ENCODE peak calls at places on chromosomes 13 and 19, in five cellular contexts. N is ELR, K is NCI-H2081, P is germinal center, Q is iris pigment epithelial cell. S is an unnamed sample.

GRCh38 chr13:36567485-36567884 is 106.3 kb upstream of the SERTM1 start:
- DNase-seq in Q (no peak), K (no peak), N (no peak), P (no peak), S (no peak)

GRCh38 chr13:112740502-112741131 is 50.8 kb downstream of the ATP11A start:
- DNase-seq in P (no peak), Q (peak), N (peak), K (peak), S (peak)

GRCh38 chr19:24033962-24034342 is 53.0 kb upstream of the ZNF254 start:
- DNase-seq in N (peak), Q (peak), P (peak), K (peak), S (peak)

GRCh38 chr19:54137913-54138776 is 583 bp downstream of the CNOT3 start:
- DNase-seq in P (peak), K (peak), N (peak), Q (peak), S (no peak)

GRCh38 chr13:27493981-27494380 is 43.6 kb upstream of the MTIF3 start:
- DNase-seq in K (no peak), N (no peak), P (no peak), Q (no peak), S (no peak)

GRCh38 chr13:87280139-87280538 is 391.0 kb upstream of the SLITRK5 start:
- DNase-seq in N (peak), K (peak), Q (peak), P (no peak), S (no peak)

GRCh38 chr19:13132471-13133166 is 14.6 kb downstream of the NACC1 start:
- DNase-seq in K (no peak), N (peak), Q (peak), P (no peak), S (peak)

GRCh38 chr13:45194081-45194939 is 6.5 kb downstream of the KCTD4 start:
- DNase-seq in N (no peak), Q (peak), P (no peak), K (no peak), S (no peak)

GRCh38 chr19:49331616-49332055 is 3.6 kb upstream of the CD37 start:
- DNase-seq in P (peak), Q (peak), N (peak), K (no peak), S (peak)

GRCh38 chr13:79935121-79935520 is 405.8 kb downstream of the SPRY2 start:
- DNase-seq in N (no peak), K (no peak), Q (no peak), P (no peak), S (no peak)

GRCh38 chr13:65236841-65237418 is 1993.2 kb downstream of the PCDH9 start:
- DNase-seq in N (no peak), K (no peak), Q (no peak), P (no peak), S (no peak)

GRCh38 chr13:79560954-79561353 is 80.0 kb downstream of the NDFIP2 start:
- DNase-seq in Q (no peak), N (no peak), P (no peak), K (no peak), S (no peak)

GRCh38 chr19:1295169-1296012 is 9.7 kb downstream of the EFNA2 start:
- DNase-seq in N (no peak), Q (no peak), K (no peak), P (peak), S (no peak)

GRCh38 chr13:29591310-29591709 is 4.2 kb downstream of the SLC7A1 start:
- DNase-seq in N (peak), K (no peak), P (no peak), Q (peak), S (peak)

GRCh38 chr19:47122359-47123335 is 8.0 kb upstream of the SAE1 start:
- DNase-seq in K (no peak), N (peak), P (no peak), Q (peak), S (peak)

GRCh38 chr13:111514646-111515617 is 194.5 kb downstream of the TEX29 start:
- DNase-seq in N (no peak), P (no peak), Q (no peak), K (no peak), S (no peak)

GRCh38 chr19:14405758-14406644 is 13.1 kb downstream of the DDX39A start:
- DNase-seq in N (peak), P (peak), Q (peak), K (peak), S (peak)

GRCh38 chr19:35592226-35592625 is 6.3 kb downstream of the PMIS2 start:
- DNase-seq in Q (peak), P (peak), K (peak), N (peak), S (peak)

GRCh38 chr13:97068964-97069815 is 74.9 kb upstream of the OXGR1 start:
- DNase-seq in Q (no peak), N (no peak), P (no peak), K (peak), S (peak)

GRCh38 chr13:72151241-72151640 is 284.2 kb upstream of the DACH1 start:
- DNase-seq in K (no peak), N (peak), P (no peak), Q (peak), S (peak)

GRCh38 chr19:18860725-18861124 is 29.0 kb downstream of the UPF1 start:
- DNase-seq in Q (no peak), N (no peak), P (no peak), K (no peak), S (peak)

GRCh38 chr13:79404985-79405384 is 1.1 kb downstream of the RBM26 start:
- DNase-seq in N (peak), Q (no peak), K (peak), P (no peak), S (peak)

GRCh38 chr13:60679928-60680693 is 283.1 kb downstream of the TDRD3 start:
- DNase-seq in Q (no peak), K (no peak), N (no peak), P (no peak), S (no peak)